ENCODE peak calls at places on chromosomes 2 and 18, in four cellular contexts. B is IMR-90, W is HepG2, U is K562. J is an unnamed sample.

GRCh38 chr2:200319587-200320337 is 13.3 kb downstream of the SPATS2L start:
- DNase-seq in W (peak; percentile 92), U (no peak), B (peak; percentile 83), J (peak; percentile 55)

GRCh38 chr18:43916984-43917383 is 639.7 kb upstream of the SYT4 start:
- DNase-seq in W (no peak), B (no peak), U (no peak), J (no peak)

GRCh38 chr2:201901770-201902169 is 95.4 kb downstream of the CDK15 start:
- DNase-seq in W (no peak), U (peak; percentile 69), B (no peak), J (no peak)

GRCh38 chr2:104545055-104545454 is 308.9 kb upstream of the POU3F3 start:
- DNase-seq in U (no peak), W (no peak), B (no peak), J (no peak)

GRCh38 chr2:150319632-150320555 is 167.6 kb downstream of the RND3 start:
- DNase-seq in U (no peak), W (no peak), B (no peak), J (no peak)

GRCh38 chr2:166375205-166375735 is 474 bp downstream of the SCN9A start:
- DNase-seq in B (peak; percentile 30), W (peak; percentile 43), U (no peak), J (peak; percentile 36)

GRCh38 chr2:224613543-224614317 is 28.6 kb upstream of the CUL3 start:
- DNase-seq in W (no peak), U (no peak), B (no peak), J (no peak)

GRCh38 chr2:192128655-192129054 is 66.1 kb downstream of the TMEFF2 start:
- DNase-seq in U (no peak), W (no peak), B (peak; percentile 10), J (no peak)

GRCh38 chr18:76374330-76375281 is 120.4 kb downstream of the ZNF516 start:
- DNase-seq in U (no peak), W (no peak), B (no peak), J (no peak)
- TF ChIP-seq MAZ in U (no peak), W (no peak), B (no peak), J (no peak)

DNA sequence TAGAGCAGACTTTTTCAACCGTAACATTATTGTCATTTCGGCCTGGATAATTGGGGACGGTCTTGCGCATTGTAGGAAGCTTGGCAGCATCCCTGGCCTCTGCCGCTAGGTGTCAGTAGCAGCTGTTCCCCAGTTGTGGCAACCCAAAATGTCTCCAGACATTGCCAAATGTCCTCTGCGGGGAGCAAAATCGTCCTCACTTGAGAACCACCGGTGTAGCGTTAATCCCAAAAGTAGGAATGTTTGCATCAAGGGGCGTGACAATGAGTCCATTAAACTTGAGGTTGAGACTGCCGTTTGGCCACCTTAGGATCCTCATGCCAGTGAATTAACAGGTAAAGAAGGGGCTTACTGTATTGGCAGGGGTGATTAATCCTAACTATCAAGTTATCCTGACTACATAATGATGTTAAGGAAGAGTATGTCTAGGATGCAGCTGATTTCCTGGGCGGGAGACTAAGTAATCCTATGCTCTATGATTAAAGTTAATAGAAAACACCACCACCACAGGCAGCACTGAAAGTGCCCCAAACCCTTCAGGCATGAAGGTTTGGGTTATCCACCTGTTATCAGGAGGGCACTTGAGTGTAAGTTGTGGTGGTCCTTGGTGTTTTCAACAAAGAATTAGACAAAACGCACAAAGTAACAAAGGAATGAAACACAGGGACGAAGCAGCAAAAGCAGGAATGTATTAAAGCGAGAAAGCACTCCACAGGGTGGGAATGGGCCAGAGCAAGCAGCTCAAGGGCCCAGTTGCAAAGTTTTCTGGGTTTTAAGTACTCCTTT is 4.9 kb upstream of the ZC3H8 start:
- DNase-seq in B (peak; percentile 76), U (peak; percentile 62), W (peak; percentile 65), J (peak; percentile 80)
- TF ChIP-seq MAZ in B (no peak), U (no peak), W (no peak), J (no peak)

GRCh38 chr2:10524341-10524740 is 76.2 kb upstream of the ODC1 start:
- DNase-seq in B (no peak), W (no peak), U (no peak), J (no peak)
- TF ChIP-seq MAZ in B (no peak), W (no peak), U (no peak), J (no peak)

DNA sequence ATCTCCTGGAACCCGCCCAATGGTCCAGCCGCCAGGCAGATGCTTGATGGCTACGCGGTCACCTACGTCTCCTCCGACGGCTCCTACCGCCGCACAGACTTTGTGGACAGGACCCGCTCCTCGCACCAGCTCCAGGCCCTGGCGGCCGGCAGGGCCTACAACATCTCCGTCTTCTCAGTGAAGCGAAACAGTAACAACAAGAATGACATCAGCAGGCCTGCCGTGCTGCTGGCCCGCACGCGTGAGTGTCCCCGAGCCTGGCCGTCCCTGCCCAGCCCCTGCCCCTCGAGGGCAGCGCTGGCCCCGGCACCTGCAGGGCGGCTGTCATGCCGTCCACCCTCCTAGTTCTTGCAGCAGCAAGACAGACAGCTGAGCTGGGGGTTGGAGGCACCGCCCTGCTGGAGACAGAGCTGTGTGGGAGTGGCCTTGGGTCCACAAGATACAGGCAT is 36.7 kb downstream of the MTERF4 start:
- DNase-seq in B (no peak), W (no peak), U (peak; percentile 21), J (no peak)
- TF ChIP-seq MAZ in B (no peak), W (no peak), U (no peak), J (no peak)